ENCODE peak calls at places on chromosome 20, in four cellular contexts. Z is GM12878, E is sigmoid colon, N is K562. T is an unnamed sample. For H3K36me3, the result is how much of the 10 kb centered on the place peaks cover.

GRCh38 chr20:49275634-49276033 is 2.2 kb downstream of the ZNFX1 start:
- DNase-seq in Z (no peak), E (no peak), N (no peak), T (no peak)

GRCh38 chr20:24376523-24377085 is 92.8 kb upstream of the SYNDIG1 start:
- DNase-seq in Z (no peak), E (no peak), N (no peak), T (no peak)

GRCh38 chr20:25989196-25989595 is 292.5 kb upstream of the ZNF337 start:
- DNase-seq in Z (no peak), E (no peak), N (no peak), T (peak)

GRCh38 chr20:57707849-57708693 is 1.7 kb downstream of the PMEPA1 start:
- DNase-seq in Z (no peak), E (no peak), N (no peak), T (no peak)

GRCh38 chr20:4820833-4821518 is 99.3 kb downstream of the PRND start:
- DNase-seq in Z (no peak), E (peak), N (no peak), T (no peak)

GRCh38 chr20:6053776-6054688 is at the start of gene LRRN4:
- DNase-seq in Z (no peak), E (no peak), N (no peak), T (no peak)

GRCh38 chr20:34290471-34290870 is 12.7 kb downstream of the AHCY start:
- DNase-seq in Z (no peak), E (no peak), N (no peak), T (no peak)

GRCh38 chr20:9374068-9374467 is 140.3 kb upstream of the LAMP5 start:
- DNase-seq in Z (no peak), E (no peak), N (no peak), T (no peak)

GRCh38 chr20:36830791-36831691 is 44.9 kb upstream of the TLDC2 start:
- DNase-seq in Z (no peak), E (peak), N (no peak), T (peak)

GRCh38 chr20:51411867-51412266 is 130.7 kb downstream of the NFATC2 start:
- DNase-seq in Z (no peak), E (no peak), N (no peak), T (no peak)

GRCh38 chr20:4949833-4950178 is 51.5 kb downstream of the SLC23A2 start:
- DNase-seq in Z (no peak), E (no peak), N (peak), T (no peak)

GRCh38 chr20:10639762-10640556 is 33.8 kb downstream of the JAG1 start:
- DNase-seq in Z (no peak), E (no peak), N (no peak), T (no peak)

GRCh38 chr20:23629017-23629541 is 8.7 kb downstream of the CST3 start:
- DNase-seq in Z (no peak), E (no peak), N (no peak), T (no peak)

GRCh38 chr20:36885355-36885754 is 9.4 kb downstream of the TLDC2 start:
- DNase-seq in Z (no peak), E (no peak), N (peak), T (no peak)

GRCh38 chr20:23257106-23257761 is 93.4 kb upstream of the NXT1 start:
- DNase-seq in Z (no peak), E (no peak), N (no peak), T (no peak)

GRCh38 chr20:53900380-53900999 is 169.9 kb downstream of the BCAS1 start:
- DNase-seq in Z (no peak), E (no peak), N (no peak), T (no peak)

GRCh38 chr20:58086763-58087566 is 141.5 kb downstream of the ANKRD60 start:
- DNase-seq in Z (no peak), E (peak), N (peak), T (no peak)

GRCh38 chr20:49270177-49270576 is 7.7 kb downstream of the ZNFX1 start:
- DNase-seq in Z (no peak), E (no peak), N (no peak), T (no peak)

GRCh38 chr20:59724457-59725366 is 120.4 kb downstream of the PHACTR3 start:
- DNase-seq in Z (no peak), E (no peak), N (no peak), T (no peak)

DNA sequence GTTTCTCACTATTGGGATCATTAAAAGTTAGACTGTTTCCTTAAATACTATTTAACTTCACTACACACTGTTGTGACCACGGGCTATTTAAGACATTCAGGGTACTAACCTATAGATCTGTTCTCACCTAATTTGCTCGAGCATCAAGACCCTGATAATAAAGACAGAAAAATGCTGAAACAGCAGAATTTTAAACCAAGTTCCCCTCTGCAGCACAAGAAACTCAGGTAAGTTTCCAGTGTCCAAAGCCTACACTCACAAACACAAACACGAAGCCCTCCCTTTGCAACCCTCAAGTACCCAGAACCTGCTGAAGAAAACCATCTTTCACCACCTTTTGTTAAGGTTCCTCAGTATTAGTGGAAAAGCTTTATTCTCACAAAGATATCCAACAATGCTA is 4.0 kb downstream of the SNX5 start:
- DNase-seq in Z (no peak), E (no peak), N (no peak), T (no peak)
- H3K27ac ChIP-seq in Z (peak), E (no peak), N (peak), T (peak)

GRCh38 chr20:44485830-44486198 is 10.1 kb downstream of the TTPAL start:
- DNase-seq in Z (no peak), E (no peak), N (no peak), T (no peak)
- H3K36me3 ChIP-seq in Z (under half), E (under half), N (half or more), T (half or more)

GRCh38 chr20:60870040-60870439 is 382.0 kb upstream of the CDH4 start:
- DNase-seq in Z (no peak), E (no peak), N (no peak), T (no peak)

GRCh38 chr20:60868316-60868891 is 383.7 kb upstream of the CDH4 start:
- DNase-seq in Z (no peak), E (no peak), N (no peak), T (no peak)

GRCh38 chr20:60867589-60867988 is 384.5 kb upstream of the CDH4 start:
- DNase-seq in Z (no peak), E (no peak), N (no peak), T (no peak)

GRCh38 chr20:60869626-60870025 is 382.4 kb upstream of the CDH4 start:
- DNase-seq in Z (no peak), E (no peak), N (no peak), T (no peak)

DNA sequence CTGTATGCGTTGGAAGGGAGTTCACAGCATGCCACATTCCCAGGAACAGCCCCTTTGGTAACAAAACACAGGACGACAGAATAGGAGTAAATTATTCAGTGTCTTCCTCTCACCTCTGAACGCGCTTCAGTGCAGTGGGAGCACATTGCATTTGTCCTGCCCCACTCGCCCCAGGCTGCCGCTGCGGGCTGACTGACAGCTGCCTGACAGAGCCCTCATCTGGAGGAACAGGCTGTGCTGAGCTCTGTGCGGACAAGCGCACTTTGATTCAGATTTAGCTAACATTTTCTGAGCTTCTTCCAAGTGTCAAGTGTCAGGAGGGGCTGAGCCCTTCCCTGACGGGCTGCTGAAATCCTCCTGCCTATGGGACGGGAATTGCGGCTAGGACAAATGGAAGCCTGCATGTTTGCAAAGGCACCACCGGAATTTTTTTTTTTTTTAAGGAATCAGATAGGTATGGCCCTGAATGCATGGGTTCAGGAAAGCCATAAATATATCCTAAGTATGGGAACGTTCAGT is 383.0 kb upstream of the CDH4 start:
- DNase-seq in Z (no peak), E (no peak), N (no peak), T (no peak)
- TF ChIP-seq POLR2AphosphoS5 in Z (no peak), E (no peak), N (no peak), T (no peak)

GRCh38 chr20:61630816-61631215 is 378.8 kb downstream of the CDH4 start:
- DNase-seq in Z (no peak), E (no peak), N (no peak), T (no peak)

GRCh38 chr20:61628901-61629300 is 376.8 kb downstream of the CDH4 start:
- DNase-seq in Z (no peak), E (no peak), N (no peak), T (no peak)

GRCh38 chr20:61630240-61630650 is 378.2 kb downstream of the CDH4 start:
- DNase-seq in Z (no peak), E (no peak), N (no peak), T (no peak)

GRCh38 chr20:61628480-61628879 is 376.4 kb downstream of the CDH4 start:
- DNase-seq in Z (no peak), E (no peak), N (no peak), T (no peak)

DNA sequence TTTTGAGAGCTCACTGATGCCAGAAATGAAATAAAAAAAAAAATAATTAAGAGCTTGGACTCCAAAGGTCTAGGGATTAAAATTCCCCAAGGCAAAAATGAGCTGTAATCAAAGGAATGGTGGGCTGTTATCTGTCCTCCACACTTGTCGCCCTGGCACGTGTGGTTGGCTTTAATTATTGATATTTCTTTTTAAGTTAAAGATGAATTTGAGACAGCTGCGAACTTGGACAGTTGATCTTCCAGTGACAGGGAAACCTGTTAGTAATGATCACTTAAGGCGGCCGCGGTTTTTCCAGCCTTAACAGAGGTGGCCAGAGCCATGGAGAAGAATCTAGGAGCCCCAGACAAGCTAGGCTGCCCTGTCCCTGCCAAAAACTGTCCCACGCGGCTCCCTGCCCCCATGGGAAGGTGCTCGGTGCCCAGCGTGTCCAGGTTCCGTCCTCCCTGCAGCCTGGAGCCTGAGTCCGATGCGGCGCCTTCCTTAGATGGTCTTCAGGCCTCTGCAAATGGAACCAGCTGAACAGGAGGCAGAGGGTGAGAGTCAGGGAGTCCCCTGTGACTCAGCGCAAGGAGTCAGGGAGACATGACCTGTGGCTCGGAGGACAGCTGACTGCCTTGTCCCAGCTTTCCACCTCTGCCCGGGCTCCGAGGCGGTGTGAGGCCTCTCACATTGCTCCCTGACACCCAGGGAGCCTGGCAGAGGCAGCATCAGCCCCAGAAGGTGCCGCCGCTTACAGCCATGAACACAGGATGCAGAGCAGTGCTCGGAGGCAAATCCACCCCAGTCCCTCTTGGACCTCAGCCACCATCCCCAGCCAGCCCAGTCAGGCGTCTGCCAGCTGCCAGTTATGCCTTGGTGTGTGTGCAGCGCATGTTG is 377.5 kb downstream of the CDH4 start:
- DNase-seq in Z (no peak), E (no peak), N (no peak), T (no peak)
- H3K27ac ChIP-seq in Z (no peak), E (no peak), N (no peak), T (no peak)

DNA sequence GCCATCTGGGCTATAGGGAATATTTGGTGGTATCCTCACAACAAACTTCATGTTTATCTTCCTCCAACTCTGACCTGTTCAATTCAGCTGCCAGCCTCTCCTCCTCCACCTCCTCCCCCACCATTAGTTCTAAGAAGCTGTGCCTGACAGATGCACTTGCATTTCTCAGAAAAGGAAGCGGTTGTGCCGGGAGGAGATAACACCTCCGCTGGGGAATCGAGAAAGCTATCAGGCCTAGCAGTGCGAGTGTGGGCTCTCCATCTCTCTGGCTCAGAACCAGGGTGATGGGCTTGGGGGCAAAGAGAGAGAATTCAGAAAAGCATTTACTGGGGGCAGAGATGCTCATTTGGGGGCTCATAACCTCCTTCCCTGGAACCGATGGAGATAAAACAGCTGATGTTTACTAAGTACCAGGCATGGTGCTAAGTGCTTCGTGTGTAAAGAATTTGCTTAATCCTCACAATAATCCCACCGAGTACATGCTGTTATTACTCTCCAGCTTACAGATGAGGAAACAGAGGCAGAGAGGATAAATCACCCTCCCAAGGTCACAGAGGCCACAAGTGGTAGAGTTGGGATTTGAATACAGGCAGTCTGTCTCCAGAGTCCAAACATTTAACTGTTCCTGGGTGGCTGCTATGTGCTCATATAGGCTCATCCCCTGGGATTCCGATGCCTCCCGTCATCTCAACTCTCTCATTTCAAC is 38.3 kb downstream of the COX4I2 start:
- DNase-seq in Z (no peak), E (no peak), N (peak), T (peak)
- H3K36me3 ChIP-seq in Z (under half), E (under half), N (half or more), T (under half)

DNA sequence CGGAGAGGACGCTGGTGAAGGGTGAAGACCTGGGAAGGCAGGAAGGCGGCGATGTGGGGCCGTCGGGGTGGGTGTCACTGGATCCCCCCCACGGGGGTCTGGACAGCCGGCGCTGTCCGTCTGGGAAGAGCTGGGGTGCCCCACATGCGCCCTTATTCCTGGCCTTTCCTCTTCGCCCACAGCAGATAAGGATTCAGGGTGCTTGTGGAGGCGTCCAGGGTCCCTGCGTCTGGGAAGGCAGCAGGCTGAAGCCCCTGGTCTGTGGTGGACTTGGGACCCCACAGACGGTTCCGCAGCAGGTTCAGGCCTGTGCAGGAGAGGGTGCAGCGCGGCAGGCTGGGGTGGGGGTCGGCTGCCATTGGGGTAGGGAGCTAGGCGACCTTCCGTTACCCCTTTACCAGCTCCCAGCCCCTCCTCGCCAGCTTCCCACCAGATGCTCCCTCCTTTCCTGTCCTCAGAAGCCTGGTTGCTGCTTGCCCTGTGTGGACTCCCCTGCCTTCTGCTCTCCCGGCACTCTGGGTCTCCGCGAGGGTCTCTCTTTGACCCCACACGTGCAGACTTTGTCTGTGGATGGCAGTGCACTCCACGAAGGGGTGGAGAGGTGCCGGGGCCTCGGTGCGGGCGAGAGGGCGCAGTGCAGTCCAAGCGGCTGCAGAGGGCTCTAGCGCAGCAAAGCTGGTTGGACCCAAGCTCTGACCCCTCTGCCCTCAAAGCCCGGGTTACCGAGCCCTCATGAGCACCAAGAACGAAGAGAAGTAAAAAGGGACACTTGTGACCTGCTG is 2.1 kb upstream of the GATA5 start:
- DNase-seq in Z (no peak), E (no peak), N (no peak), T (no peak)
- TF ChIP-seq POLR2AphosphoS5 in Z (no peak), E (no peak), N (no peak), T (no peak)

GRCh38 chr20:13285408-13285807 is 64.3 kb downstream of the ISM1 start:
- DNase-seq in Z (no peak), E (no peak), N (no peak), T (no peak)
- H3K27ac ChIP-seq in Z (no peak), E (no peak), N (no peak), T (no peak)

GRCh38 chr20:41639630-41640029 is 21.5 kb upstream of the CHD6 start:
- DNase-seq in Z (no peak), E (no peak), N (no peak), T (no peak)
- H3K36me3 ChIP-seq in Z (under half), E (under half), N (under half), T (under half)

T was measured in spleen.